ENCODE peak calls at places on chromosomes 12 and 14, in five cellular contexts. Q is AG04450, D is NCI-H2107, A is frontal cortex, P is choroid plexus epithelial cell. M is an unnamed sample.

GRCh38 chr12:69443916-69444315 is 26.3 kb upstream of the FRS2 start:
- DNase-seq in D (no peak), P (no peak), A (no peak), Q (no peak), M (no peak)

GRCh38 chr12:65891987-65892481 is 67.8 kb downstream of the HMGA2 start:
- DNase-seq in Q (peak), P (peak), A (no peak), D (no peak), M (peak)

GRCh38 chr12:111785651-111786050 is 18.9 kb downstream of the ALDH2 start:
- DNase-seq in P (no peak), A (no peak), D (no peak), Q (no peak), M (no peak)

GRCh38 chr14:105491366-105492006 is 440 bp downstream of the TEDC1 start:
- DNase-seq in Q (no peak), P (peak), A (no peak), D (peak), M (peak)

GRCh38 chr12:7136676-7137075 is 6.5 kb downstream of the CLSTN3 start:
- DNase-seq in D (no peak), A (no peak), Q (no peak), P (no peak), M (no peak)

GRCh38 chr12:127230843-127231260 is 1036.1 kb upstream of the TMEM132C start:
- DNase-seq in A (no peak), D (no peak), Q (peak), P (peak), M (peak)

GRCh38 chr14:55948399-55948798 is 169.8 kb upstream of the PELI2 start:
- DNase-seq in D (no peak), A (no peak), Q (no peak), P (no peak), M (no peak)

GRCh38 chr12:131827961-131828534 is at the start of gene MMP17:
- DNase-seq in P (peak), D (no peak), A (peak), Q (no peak), M (no peak)

GRCh38 chr14:29222671-29223268 is 456.2 kb downstream of the FOXG1 start:
- DNase-seq in D (no peak), A (no peak), Q (peak), P (peak), M (no peak)

GRCh38 chr12:47837190-47838171 is 17.8 kb upstream of the HDAC7 start:
- DNase-seq in D (peak), P (peak), A (peak), Q (no peak), M (peak)

GRCh38 chr12:130762319-130762675 is 46.2 kb upstream of the RIMBP2 start:
- DNase-seq in P (no peak), Q (no peak), A (no peak), D (no peak), M (no peak)

M was measured in HS-5.